ENCODE peak calls at places on chromosomes 3 and 15, in nine cellular contexts. O is Caco-2, P is GM20000, G is heart left ventricle, B is neural crest cell, I is bronchial epithelial cell, R is mesothelial cell of epicardium, E is tibial artery, Z is Peyer's patch. K is an unnamed sample.

GRCh38 chr15:42348083-42348482 is 11.2 kb upstream of the CAPN3 start:
- DNase-seq in O (no peak), P (no peak), G (no peak), B (no peak), I (peak; percentile 51), R (no peak), E (no peak), Z (no peak), K (no peak)

GRCh38 chr3:38497026-38497425 is 886 bp downstream of the EXOG start:
- DNase-seq in O (no peak), P (no peak), G (no peak), B (no peak), I (peak; percentile 18), R (no peak), E (no peak), Z (no peak), K (no peak)

GRCh38 chr3:43531835-43532234 is 90.0 kb downstream of the ANO10 start:
- DNase-seq in O (no peak), P (no peak), G (no peak), B (no peak), I (peak; percentile 87), R (no peak), E (no peak), Z (no peak), K (no peak)

GRCh38 chr3:127158614-127159221 is 34.2 kb upstream of the PRR23E start:
- DNase-seq in O (no peak), P (no peak), G (no peak), B (peak; percentile 61), I (no peak), R (peak; percentile 60), E (no peak), Z (no peak), K (no peak)

GRCh38 chr3:71578045-71578730 is 5.3 kb downstream of the FOXP1 start:
- DNase-seq in O (no peak), P (no peak), G (no peak), B (no peak), I (peak; percentile 64), R (no peak), E (no peak), Z (no peak), K (no peak)

GRCh38 chr15:63340878-63341277 is 40.8 kb downstream of the CA12 start:
- DNase-seq in O (no peak), P (no peak), G (no peak), B (no peak), I (peak; percentile 73), R (no peak), E (no peak), Z (no peak), K (no peak)

GRCh38 chr15:48981941-48982340 is 18.2 kb upstream of the SHC4 start:
- DNase-seq in O (no peak), P (no peak), G (no peak), B (no peak), I (peak; percentile 12), R (no peak), E (no peak), Z (no peak), K (no peak)

GRCh38 chr15:78551902-78552301 is 11.7 kb downstream of the PSMA4 start:
- DNase-seq in O (no peak), P (no peak), G (no peak), B (no peak), I (no peak), R (no peak), E (no peak), Z (no peak), K (no peak)

GRCh38 chr3:100561459-100562158 is 47.8 kb upstream of the ADGRG7 start:
- DNase-seq in O (no peak), P (no peak), G (no peak), B (no peak), I (peak; percentile 96), R (no peak), E (no peak), Z (no peak), K (no peak)

GRCh38 chr3:140552403-140552802 is 125.5 kb upstream of the TRIM42 start:
- DNase-seq in O (no peak), P (no peak), G (no peak), B (no peak), I (no peak), R (no peak), E (no peak), Z (no peak), K (no peak)

GRCh38 chr3:190014940-190015339 is 105.8 kb downstream of the P3H2 start:
- DNase-seq in O (no peak), P (no peak), G (no peak), B (no peak), I (no peak), R (no peak), E (no peak), Z (no peak), K (no peak)

GRCh38 chr3:152943645-152944044 is 108.7 kb downstream of the P2RY1 start:
- DNase-seq in O (no peak), P (no peak), G (no peak), B (no peak), I (peak; percentile 92), R (no peak), E (no peak), Z (no peak), K (no peak)

DNA sequence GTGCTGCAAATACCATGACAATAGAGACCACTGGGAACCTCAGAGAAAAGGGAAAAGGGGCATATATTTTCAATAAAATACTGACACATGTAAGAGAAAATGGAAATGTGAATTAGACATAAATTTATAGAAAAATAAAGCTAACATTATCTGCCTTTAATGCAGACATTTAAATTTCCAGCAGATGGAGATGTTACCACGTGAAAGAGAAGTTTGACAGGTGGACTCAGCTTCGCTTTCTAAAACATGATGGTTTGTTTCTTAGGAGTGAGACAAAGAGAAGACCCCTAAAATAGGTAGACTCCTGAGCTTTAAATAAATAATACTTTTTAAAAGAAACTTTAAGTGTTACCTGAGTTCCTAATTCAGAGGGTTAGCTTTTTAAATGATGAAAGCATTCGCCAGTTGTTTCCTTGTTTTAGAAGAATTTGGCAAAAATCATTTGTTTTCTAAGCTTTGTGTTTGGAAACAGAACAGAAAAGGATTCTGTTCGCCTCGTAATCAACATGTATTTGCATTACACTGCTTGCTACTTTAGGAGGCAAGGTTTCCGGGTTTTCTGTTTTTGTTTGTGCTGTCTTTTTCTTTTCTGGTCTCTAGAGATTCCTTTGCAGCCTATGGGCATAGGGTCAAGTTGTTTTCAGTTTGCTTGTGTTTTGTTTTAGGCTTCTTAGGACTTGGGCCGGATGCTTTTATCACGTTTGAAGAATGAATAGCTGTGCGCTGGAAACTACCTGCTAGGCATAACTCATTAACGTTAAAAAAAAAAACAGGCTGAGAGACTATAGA is 271.4 kb downstream of the THSD4 start:
- DNase-seq in O (no peak), P (no peak), G (no peak), B (no peak), I (no peak), R (no peak), E (no peak), Z (no peak), K (no peak)
- TF ChIP-seq CTCF in O (peak; percentile 12), P (no peak), G (peak; percentile 66), B (peak; percentile 71), I (peak; percentile 4), R (peak; percentile 62), E (peak; percentile 57), Z (peak; percentile 72), K (no peak)

GRCh38 chr15:26868029-26868685 is 1.3 kb downstream of the GABRA5 start:
- DNase-seq in O (no peak), P (no peak), G (no peak), B (no peak), I (no peak), R (no peak), E (no peak), Z (no peak), K (no peak)

GRCh38 chr15:26864664-26865191 is 2.1 kb upstream of the GABRA5 start:
- DNase-seq in O (no peak), P (no peak), G (no peak), B (peak; percentile 44), I (peak; percentile 32), R (peak; percentile 55), E (no peak), Z (no peak), K (no peak)

GRCh38 chr15:26867199-26868007 is 541 bp downstream of the GABRA5 start:
- DNase-seq in O (no peak), P (no peak), G (no peak), B (no peak), I (no peak), R (peak; percentile 48), E (no peak), Z (no peak), K (no peak)

GRCh38 chr15:26869628-26870027 is 2.8 kb downstream of the GABRA5 start:
- DNase-seq in O (no peak), P (no peak), G (no peak), B (no peak), I (no peak), R (no peak), E (no peak), Z (no peak), K (no peak)

GRCh38 chr15:26866298-26867198 is at the start of gene GABRA5:
- DNase-seq in O (no peak), P (no peak), G (peak; percentile 16), B (peak; percentile 53), I (no peak), R (peak; percentile 51), E (no peak), Z (no peak), K (no peak)
- TF ChIP-seq CTCF in O (no peak), P (no peak), G (peak; percentile 22), B (peak; percentile 54), I (peak; percentile 44), R (no peak), E (no peak), Z (no peak), K (no peak)

DNA sequence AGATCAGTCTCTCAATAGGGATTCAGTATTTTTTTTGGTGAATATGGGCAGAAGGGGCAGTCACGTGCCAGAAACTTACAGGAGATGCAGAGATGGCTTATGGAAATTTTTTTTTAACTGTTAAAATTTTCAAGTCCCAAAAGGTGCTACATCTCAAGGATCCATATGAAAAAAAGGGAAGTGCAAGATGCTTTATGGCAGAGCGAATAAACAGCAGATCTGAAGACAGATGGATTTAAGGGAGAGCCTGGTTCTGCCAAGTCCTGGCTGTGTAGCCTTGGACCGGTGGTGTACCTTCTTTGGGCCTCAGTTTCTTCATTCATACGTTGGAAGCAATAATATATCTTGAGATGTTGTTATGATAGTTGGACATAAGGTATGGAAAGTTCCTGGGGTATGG is 91.5 kb upstream of the ARRDC4 start:
- DNase-seq in O (no peak), P (no peak), G (no peak), B (no peak), I (no peak), R (no peak), E (no peak), Z (no peak), K (no peak)
- TF ChIP-seq CTCF in O (no peak), P (no peak), G (no peak), B (no peak), I (no peak), R (no peak), E (no peak), Z (no peak), K (no peak)

GRCh38 chr3:40237892-40238571 is 71.5 kb upstream of the EIF1B start:
- DNase-seq in O (no peak), P (no peak), G (peak; percentile 19), B (peak; percentile 15), I (no peak), R (no peak), E (no peak), Z (no peak), K (no peak)
- TF ChIP-seq CTCF in O (no peak), P (no peak), G (peak; percentile 26), B (peak; percentile 55), I (no peak), R (no peak), E (no peak), Z (no peak), K (no peak)